ENCODE peak calls at places on chromosomes 1 and 21, in four cellular contexts. P is CD4-positive, alpha-beta T cell; Q is Peyer's patch; V is bronchial epithelial cell. W is an unnamed sample. For H3K27me3, the result is how much of the 10 kb centered on the place peaks cover.

GRCh38 chr21:38439336-38439900 is 58.9 kb downstream of the ERG start:
- DNase-seq in P (no peak), Q (no peak), V (no peak), W (no peak)

GRCh38 chr1:236140705-236141446 is 1.5 kb upstream of the GPR137B start:
- DNase-seq in P (no peak), Q (no peak), V (peak), W (no peak)

GRCh38 chr1:3548156-3548893 is 63.0 kb downstream of the MEGF6 start:
- DNase-seq in P (no peak), Q (no peak), V (no peak), W (no peak)

GRCh38 chr1:24970399-24970753 is 40.3 kb upstream of the RUNX3 start:
- DNase-seq in P (no peak), Q (no peak), V (peak), W (no peak)

GRCh38 chr21:30590297-30590696 is at the start of gene KRTAP22-2:
- DNase-seq in P (no peak), Q (no peak), V (no peak), W (no peak)

GRCh38 chr1:37474051-37474696 is at the start of gene ZC3H12A:
- DNase-seq in P (peak), Q (peak), V (peak), W (peak)

GRCh38 chr1:145872421-145872891 is 13.2 kb downstream of the ANKRD35 start:
- DNase-seq in P (no peak), Q (no peak), V (no peak), W (no peak)

GRCh38 chr1:226863446-226863845 is 7.0 kb upstream of the PSEN2 start:
- DNase-seq in P (no peak), Q (no peak), V (peak), W (no peak)

GRCh38 chr1:200183637-200184036 is 156.1 kb downstream of the NR5A2 start:
- DNase-seq in P (no peak), Q (no peak), V (peak), W (no peak)

GRCh38 chr1:205224736-205225135 is 3.0 kb upstream of the TMCC2 start:
- DNase-seq in P (no peak), Q (no peak), V (no peak), W (no peak)

GRCh38 chr21:36626791-36627190 is 72.1 kb upstream of the SIM2 start:
- DNase-seq in P (no peak), Q (no peak), V (no peak), W (no peak)

GRCh38 chr21:38980416-38981319 is 174.9 kb downstream of the ETS2 start:
- DNase-seq in P (no peak), Q (no peak), V (no peak), W (no peak)

GRCh38 chr1:206575165-206575893 is 36.9 kb downstream of the EIF2D start:
- DNase-seq in P (peak), Q (no peak), V (peak), W (no peak)

GRCh38 chr1:7040969-7041368 is 255.7 kb downstream of the CAMTA1 start:
- DNase-seq in P (no peak), Q (no peak), V (no peak), W (no peak)

GRCh38 chr21:42925114-42925907 is at the start of gene ERVH48-1:
- DNase-seq in P (no peak), Q (no peak), V (no peak), W (no peak)

GRCh38 chr1:81305997-81306452 is 494.7 kb upstream of the ADGRL2 start:
- DNase-seq in P (no peak), Q (no peak), V (peak), W (no peak)

GRCh38 chr1:98103617-98104284 is 182.9 kb upstream of the DPYD start:
- DNase-seq in P (no peak), Q (no peak), V (peak), W (no peak)

GRCh38 chr1:188689542-188689941 is 1788.1 kb downstream of the BRINP3 start:
- DNase-seq in P (no peak), Q (no peak), V (no peak), W (peak)

GRCh38 chr1:209319549-209319948 is 264.0 kb upstream of the CAMK1G start:
- DNase-seq in P (no peak), Q (no peak), V (peak), W (no peak)

GRCh38 chr1:54326577-54327385 is 79.4 kb downstream of the SSBP3 start:
- DNase-seq in P (no peak), Q (no peak), V (no peak), W (no peak)

GRCh38 chr1:202291961-202292712 is 49.6 kb downstream of the UBE2T start:
- DNase-seq in P (no peak), Q (no peak), V (peak), W (no peak)

GRCh38 chr1:63928197-63929105 is 154.6 kb downstream of the ROR1 start:
- DNase-seq in P (no peak), Q (no peak), V (no peak), W (no peak)

GRCh38 chr21:14758849-14759248 is 212.7 kb upstream of the SAMSN1 start:
- DNase-seq in P (no peak), Q (no peak), V (no peak), W (no peak)

GRCh38 chr1:223683586-223684487 is 18.3 kb upstream of the CAPN8 start:
- DNase-seq in P (peak), Q (no peak), V (peak), W (peak)

GRCh38 chr1:155696524-155696923 is 7.6 kb downstream of the DAP3 start:
- DNase-seq in P (no peak), Q (no peak), V (no peak), W (no peak)

GRCh38 chr1:228141082-228141870 is 1.2 kb downstream of the GUK1 start:
- DNase-seq in P (no peak), Q (peak), V (no peak), W (peak)

GRCh38 chr1:226862900-226863299 is 7.5 kb upstream of the PSEN2 start:
- DNase-seq in P (no peak), Q (no peak), V (peak), W (no peak)

GRCh38 chr21:36461918-36462486 is 17.9 kb downstream of the CLDN14 start:
- DNase-seq in P (no peak), Q (no peak), V (peak), W (no peak)

GRCh38 chr1:100292711-100293110 is 26.7 kb downstream of the RTCA start:
- DNase-seq in P (no peak), Q (no peak), V (no peak), W (no peak)

GRCh38 chr1:55589656-55590297 is 374.6 kb upstream of the USP24 start:
- DNase-seq in P (no peak), Q (no peak), V (peak), W (no peak)

GRCh38 chr1:236502972-236503639 is 20.7 kb upstream of the LGALS8 start:
- DNase-seq in P (no peak), Q (no peak), V (peak), W (no peak)

DNA sequence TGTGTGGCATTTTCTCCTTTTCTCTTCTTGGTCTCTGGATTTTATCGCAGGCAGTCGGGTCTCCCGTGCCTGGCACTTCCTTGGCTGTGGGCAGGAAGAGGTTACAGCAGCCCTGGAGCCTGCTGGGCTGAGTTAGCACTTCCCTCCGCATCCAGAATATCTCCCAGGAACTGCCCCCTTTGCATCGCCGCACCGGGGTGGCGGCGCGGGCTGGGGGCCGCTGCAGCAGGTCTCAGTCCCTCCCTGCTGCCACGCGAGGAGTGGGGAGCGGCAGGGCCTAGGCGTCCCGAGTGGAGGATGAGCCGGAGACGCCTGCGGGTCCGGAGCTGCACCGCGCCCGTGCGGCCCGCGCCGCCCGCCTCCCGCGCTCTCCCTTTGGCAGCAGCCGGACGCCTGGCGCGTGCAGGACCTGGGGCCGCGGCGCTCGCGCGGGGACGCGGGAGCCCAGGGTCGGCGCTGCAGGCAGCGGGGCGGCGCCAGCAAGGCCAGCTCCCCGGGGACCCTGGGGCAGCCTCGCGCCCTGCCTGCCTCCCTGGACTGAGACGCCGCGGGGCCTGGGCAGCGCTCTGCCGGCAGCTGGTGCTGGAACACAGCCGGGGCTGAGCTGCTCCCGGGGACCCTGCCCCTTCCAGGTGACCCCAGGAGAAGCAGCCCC is 192.8 kb downstream of the PRDM2 start:
- DNase-seq in P (no peak), Q (peak), V (no peak), W (no peak)
- H3K27me3 ChIP-seq in P (half or more), Q (under half), V (under half), W (under half)

DNA sequence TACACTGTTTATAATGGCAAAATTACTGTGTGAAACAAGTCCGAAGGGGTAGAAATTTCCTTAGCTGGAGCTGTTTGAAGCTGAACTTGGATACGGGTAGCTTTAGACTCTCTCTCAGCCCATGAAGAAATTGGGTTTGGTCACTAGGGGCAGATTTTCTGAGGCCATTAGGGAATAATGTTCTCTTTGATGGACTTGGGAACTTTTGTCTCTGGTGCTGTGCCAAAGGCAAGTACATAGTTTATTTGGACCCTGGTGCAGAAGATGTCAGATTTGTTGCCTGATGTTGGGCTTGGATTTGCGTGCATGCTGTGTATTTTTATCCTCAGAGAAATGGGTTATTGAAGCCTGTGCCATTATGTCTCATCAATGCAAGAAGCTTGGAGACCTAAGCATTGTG is 109.6 kb downstream of the VPS13D start:
- DNase-seq in P (no peak), Q (no peak), V (no peak), W (no peak)
- TF ChIP-seq CTCF in P (no peak), Q (no peak), V (no peak), W (no peak)

GRCh38 chr1:46480959-46481646 is 8.5 kb upstream of the DMBX1 start:
- DNase-seq in P (no peak), Q (no peak), V (no peak), W (no peak)
- H3K27me3 ChIP-seq in P (under half), Q (under half), V (under half), W (under half)

DNA sequence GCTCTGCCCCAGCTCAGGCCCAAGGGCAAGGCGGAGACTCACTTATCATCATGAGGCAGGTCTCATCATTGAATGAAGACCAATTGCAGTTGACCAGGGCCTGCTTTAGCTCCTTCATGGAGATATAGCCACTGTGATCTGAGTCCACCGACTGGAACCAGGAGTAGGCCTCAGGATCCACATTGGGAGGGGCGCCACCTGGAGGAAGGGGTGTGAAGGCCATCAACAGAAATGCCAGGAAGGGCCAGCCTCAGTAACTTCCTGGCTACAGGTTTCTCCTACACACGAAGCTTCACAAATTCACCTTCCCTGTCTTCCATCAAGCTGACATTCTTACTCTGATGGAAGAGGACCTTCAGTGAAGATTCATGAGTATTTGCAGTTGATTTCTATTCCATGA is 11.6 kb downstream of the PEF1 start:
- DNase-seq in P (no peak), Q (no peak), V (no peak), W (no peak)
- TF ChIP-seq CTCF in P (no peak), Q (peak), V (peak), W (no peak)

GRCh38 chr1:34872133-34872503 is 12.6 kb upstream of the SMIM12 start:
- DNase-seq in P (no peak), Q (no peak), V (no peak), W (no peak)
- H3K27me3 ChIP-seq in P (under half), Q (under half), V (under half), W (under half)

GRCh38 chr1:233448290-233448689 is 120.8 kb downstream of the MAP3K21 start:
- DNase-seq in P (no peak), Q (no peak), V (no peak), W (no peak)
- TF ChIP-seq CTCF in P (no peak), Q (no peak), V (no peak), W (no peak)

GRCh38 chr1:39671793-39672550 is at the start of gene NT5C1A:
- DNase-seq in P (no peak), Q (no peak), V (no peak), W (no peak)
- H3K27me3 ChIP-seq in P (under half), Q (under half), V (under half), W (under half)